ENCODE peak calls at places on chromosome 2, in nine cellular contexts. C is hepatocyte; O is activated naive CD4-positive, alpha-beta T cell treated with anti-CD3 and anti-CD28 coated beads, Interleukin-2, amount 50 U/mL, for 16 hours; D is stimulated activated CD8-positive, alpha-beta memory T cell treated with anti-CD3 and anti-CD28 coated beads, Interleukin-15, amount 100 ng/mL, for 1 hour; I is NCI-H1105; L is GM20000; K is mesendoderm; M is cerebellar cortex; W is erythroblast. B is an unnamed sample.

GRCh38 chr2:240395448-240395847 is 40.0 kb upstream of the GPC1 start:
- DNase-seq in C (no peak), O (no peak), D (no peak), I (no peak), L (no peak), K (no peak), M (no peak), W (no peak), B (no peak)

GRCh38 chr2:39431592-39432316 is 5.3 kb downstream of the MAP4K3 start:
- DNase-seq in C (no peak), O (no peak), D (no peak), I (no peak), L (no peak), K (peak; percentile 69), M (no peak), W (peak; percentile 10), B (no peak)

GRCh38 chr2:10983711-10984110 is 72.0 kb downstream of the KCNF1 start:
- DNase-seq in C (no peak), O (no peak), D (no peak), I (no peak), L (no peak), K (no peak), M (no peak), W (no peak), B (no peak)

GRCh38 chr2:121825003-121825950 is 69.8 kb downstream of the TSN start:
- DNase-seq in C (no peak), O (no peak), D (no peak), I (no peak), L (no peak), K (no peak), M (no peak), W (no peak), B (no peak)

GRCh38 chr2:181973379-181973778 is 12.3 kb upstream of the PPP1R1C start:
- DNase-seq in C (no peak), O (no peak), D (no peak), I (no peak), L (no peak), K (no peak), M (no peak), W (no peak), B (no peak)

GRCh38 chr2:216242365-216242764 is 129.9 kb downstream of the MARCHF4 start:
- DNase-seq in C (no peak), O (no peak), D (no peak), I (no peak), L (no peak), K (no peak), M (peak; percentile 77), W (no peak), B (no peak)

GRCh38 chr2:68913359-68913758 is 39.3 kb downstream of the GKN2 start:
- DNase-seq in C (no peak), O (no peak), D (no peak), I (no peak), L (no peak), K (no peak), M (no peak), W (no peak), B (no peak)

GRCh38 chr2:176843208-176843607 is 369.4 kb upstream of the HNRNPA3 start:
- DNase-seq in C (no peak), O (no peak), D (no peak), I (no peak), L (no peak), K (no peak), M (no peak), W (no peak), B (no peak)

GRCh38 chr2:11491348-11491930 is 25.5 kb upstream of the E2F6 start:
- DNase-seq in C (no peak), O (no peak), D (no peak), I (no peak), L (no peak), K (no peak), M (no peak), W (no peak), B (no peak)

GRCh38 chr2:193743089-193743488 is 1548.4 kb upstream of the TMEFF2 start:
- DNase-seq in C (no peak), O (no peak), D (no peak), I (no peak), L (no peak), K (peak; percentile 7), M (no peak), W (no peak), B (no peak)

GRCh38 chr2:196284901-196285589 is 113.7 kb upstream of the STK17B start:
- DNase-seq in C (no peak), O (no peak), D (no peak), I (no peak), L (no peak), K (no peak), M (no peak), W (no peak), B (no peak)

GRCh38 chr2:130150181-130151144 is 5.6 kb upstream of the CCDC74B start:
- DNase-seq in C (no peak), O (no peak), D (no peak), I (no peak), L (no peak), K (no peak), M (no peak), W (no peak), B (no peak)

GRCh38 chr2:167697961-167698360 is 549.4 kb downstream of the STK39 start:
- DNase-seq in C (no peak), O (no peak), D (no peak), I (no peak), L (no peak), K (no peak), M (no peak), W (no peak), B (no peak)